ENCODE peak calls at places on chromosomes 11 and 22, in seven cellular contexts. R is A549, T is stomach, X is lower lobe of right lung, H is heart right ventricle, N is AG04450, D is adrenal gland. M is an unnamed sample.

GRCh38 chr11:122686106-122686505 is 30.6 kb downstream of the UBASH3B start:
- DNase-seq in R (no peak), T (no peak), X (no peak), H (no peak), N (no peak), D (no peak), M (no peak)

GRCh38 chr11:77244277-77245014 is 57.0 kb downstream of the GDPD4 start:
- DNase-seq in R (peak), T (no peak), X (no peak), H (no peak), N (no peak), D (no peak), M (no peak)

GRCh38 chr11:35012467-35013191 is 96.2 kb downstream of the PDHX start:
- DNase-seq in R (no peak), T (no peak), X (no peak), H (no peak), N (no peak), D (no peak), M (no peak)

GRCh38 chr11:87137711-87138110 is 100.0 kb downstream of the TMEM135 start:
- DNase-seq in R (no peak), T (no peak), X (no peak), H (no peak), N (peak), D (no peak), M (no peak)

GRCh38 chr11:100981196-100981824 is 148.3 kb downstream of the PGR start:
- DNase-seq in R (no peak), T (no peak), X (no peak), H (no peak), N (no peak), D (peak), M (no peak)

GRCh38 chr22:43946391-43946680 is 8.9 kb upstream of the SAMM50 start:
- DNase-seq in R (peak), T (no peak), X (no peak), H (no peak), N (no peak), D (no peak), M (no peak)

GRCh38 chr11:96074551-96075309 is 150.8 kb upstream of the MTMR2 start:
- DNase-seq in R (no peak), T (no peak), X (no peak), H (no peak), N (no peak), D (no peak), M (no peak)

GRCh38 chr22:41352058-41352457 is 29.7 kb upstream of the TEF start:
- DNase-seq in R (peak), T (no peak), X (no peak), H (no peak), N (no peak), D (no peak), M (no peak)

GRCh38 chr11:69009441-69010211 is 3.4 kb downstream of the MRGPRF start:
- DNase-seq in R (peak), T (no peak), X (peak), H (no peak), N (no peak), D (no peak), M (no peak)

GRCh38 chr11:47617417-47617809 is 23.2 kb upstream of the C1QTNF4 start:
- DNase-seq in R (no peak), T (no peak), X (no peak), H (no peak), N (peak), D (no peak), M (no peak)

GRCh38 chr11:47616726-47617416 is 22.7 kb upstream of the C1QTNF4 start:
- DNase-seq in R (peak), T (no peak), X (no peak), H (peak), N (peak), D (peak), M (peak)

GRCh38 chr11:47611240-47611863 is 17.1 kb upstream of the C1QTNF4 start:
- DNase-seq in R (no peak), T (no peak), X (no peak), H (no peak), N (no peak), D (no peak), M (no peak)

GRCh38 chr11:47609675-47610074 is 15.5 kb upstream of the C1QTNF4 start:
- DNase-seq in R (no peak), T (no peak), X (no peak), H (no peak), N (no peak), D (no peak), M (no peak)

DNA sequence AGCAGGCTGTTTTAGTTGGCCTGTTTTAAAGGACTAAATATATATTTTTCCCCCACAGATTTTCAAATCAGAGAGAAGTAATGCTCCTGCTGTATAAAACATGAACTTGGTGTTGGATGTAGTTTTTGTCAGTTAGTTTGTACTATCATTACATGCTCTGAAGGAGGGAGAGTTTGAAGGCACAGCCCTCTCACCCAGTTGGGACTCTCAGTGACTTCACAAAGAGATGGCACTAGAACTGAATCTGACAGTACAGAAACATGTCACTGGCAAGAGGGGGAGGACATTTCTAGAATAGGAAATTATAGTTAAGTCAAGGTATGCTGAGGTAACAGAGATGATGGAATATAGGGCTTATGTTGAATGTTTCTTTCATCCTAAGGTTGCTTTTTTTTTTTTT is 21.0 kb upstream of the C1QTNF4 start:
- DNase-seq in R (no peak), T (no peak), X (no peak), H (no peak), N (no peak), D (no peak), M (no peak)
- H3K27ac ChIP-seq in R (no peak), T (no peak), X (no peak), H (no peak), N (no peak), D (no peak), M (no peak)

GRCh38 chr11:116932182-116932581 is 94.8 kb upstream of the APOA1 start:
- DNase-seq in R (no peak), T (no peak), X (no peak), H (no peak), N (no peak), D (no peak), M (no peak)
- H3K27ac ChIP-seq in R (no peak), T (peak), X (no peak), H (peak), N (no peak), D (no peak), M (no peak)

GRCh38 chr11:1530686-1531256 is 41.3 kb downstream of the DUSP8 start:
- DNase-seq in R (no peak), T (no peak), X (no peak), H (no peak), N (no peak), D (no peak), M (no peak)
- H3K27ac ChIP-seq in R (no peak), T (no peak), X (no peak), H (peak), N (no peak), D (peak), M (no peak)

GRCh38 chr11:94125408-94126120 is 3.1 kb upstream of the PANX1 start:
- DNase-seq in R (no peak), T (no peak), X (no peak), H (no peak), N (no peak), D (no peak), M (no peak)

GRCh38 chr11:94128171-94128745 is 383 bp upstream of the PANX1 start:
- DNase-seq in R (no peak), T (peak), X (peak), H (no peak), N (no peak), D (no peak), M (no peak)

GRCh38 chr11:94128746-94129504 is at the start of gene PANX1:
- DNase-seq in R (peak), T (peak), X (peak), H (peak), N (peak), D (peak), M (peak)

GRCh38 chr11:94129505-94130335 is 1.1 kb downstream of the PANX1 start:
- DNase-seq in R (no peak), T (no peak), X (no peak), H (peak), N (no peak), D (no peak), M (peak)

DNA sequence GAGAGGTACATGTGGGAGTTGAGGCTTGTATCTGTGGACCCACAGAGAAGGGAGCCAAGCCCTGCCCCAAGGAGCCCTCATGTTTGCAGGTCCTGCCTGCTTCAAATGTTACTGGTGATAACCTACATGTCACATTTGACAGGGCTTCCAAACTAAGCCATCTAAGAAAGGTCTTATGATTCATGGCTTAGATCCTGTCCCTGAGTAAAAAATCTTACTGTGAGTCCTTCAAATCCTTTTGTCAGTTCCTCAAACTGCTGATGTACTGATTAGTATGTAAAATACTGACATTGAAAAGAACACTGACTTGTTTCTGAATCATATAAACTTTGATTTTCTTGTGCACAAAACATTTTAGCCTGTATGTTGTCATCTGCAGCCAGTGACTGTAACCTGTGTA is 1.0 kb upstream of the PANX1 start:
- DNase-seq in R (no peak), T (no peak), X (no peak), H (no peak), N (no peak), D (no peak), M (no peak)
- H3K27ac ChIP-seq in R (peak), T (peak), X (peak), H (peak), N (peak), D (peak), M (peak)

GRCh38 chr11:9639099-9639498 is 24.8 kb upstream of the SWAP70 start:
- DNase-seq in R (no peak), T (peak), X (peak), H (peak), N (no peak), D (peak), M (peak)
- H3K27ac ChIP-seq in R (no peak), T (peak), X (peak), H (peak), N (no peak), D (peak), M (no peak)

GRCh38 chr22:37306494-37306829 is 24.2 kb downstream of the CYTH4 start:
- DNase-seq in R (no peak), T (no peak), X (no peak), H (no peak), N (no peak), D (no peak), M (no peak)

GRCh38 chr22:37309221-37310074 is 27.1 kb downstream of the CYTH4 start:
- DNase-seq in R (no peak), T (no peak), X (no peak), H (no peak), N (no peak), D (no peak), M (no peak)

GRCh38 chr22:37310815-37311595 is 28.7 kb downstream of the CYTH4 start:
- DNase-seq in R (no peak), T (no peak), X (peak), H (no peak), N (no peak), D (peak), M (no peak)

GRCh38 chr22:37310075-37310606 is 27.8 kb downstream of the CYTH4 start:
- DNase-seq in R (no peak), T (no peak), X (no peak), H (no peak), N (no peak), D (no peak), M (no peak)

GRCh38 chr22:37308385-37309200 is 26.3 kb downstream of the CYTH4 start:
- DNase-seq in R (no peak), T (no peak), X (no peak), H (no peak), N (no peak), D (no peak), M (no peak)
- H3K27ac ChIP-seq in R (peak), T (peak), X (peak), H (no peak), N (peak), D (no peak), M (peak)

GRCh38 chr11:46686886-46687810 is 13.3 kb downstream of the ARHGAP1 start:
- DNase-seq in R (no peak), T (no peak), X (peak), H (no peak), N (peak), D (peak), M (no peak)
- H3K27ac ChIP-seq in R (no peak), T (peak), X (peak), H (peak), N (peak), D (peak), M (peak)

GRCh38 chr22:30305519-30305905 is 16.2 kb upstream of the CASTOR1 start:
- DNase-seq in R (no peak), T (peak), X (no peak), H (peak), N (no peak), D (peak), M (peak)

GRCh38 chr22:30302810-30303138 is 13.5 kb upstream of the CASTOR1 start:
- DNase-seq in R (no peak), T (no peak), X (no peak), H (no peak), N (no peak), D (no peak), M (no peak)

GRCh38 chr22:30305906-30306628 is 16.8 kb upstream of the CASTOR1 start:
- DNase-seq in R (no peak), T (no peak), X (no peak), H (no peak), N (no peak), D (no peak), M (peak)

GRCh38 chr22:30306629-30307016 is 17.3 kb upstream of the CASTOR1 start:
- DNase-seq in R (no peak), T (no peak), X (no peak), H (no peak), N (no peak), D (no peak), M (no peak)

DNA sequence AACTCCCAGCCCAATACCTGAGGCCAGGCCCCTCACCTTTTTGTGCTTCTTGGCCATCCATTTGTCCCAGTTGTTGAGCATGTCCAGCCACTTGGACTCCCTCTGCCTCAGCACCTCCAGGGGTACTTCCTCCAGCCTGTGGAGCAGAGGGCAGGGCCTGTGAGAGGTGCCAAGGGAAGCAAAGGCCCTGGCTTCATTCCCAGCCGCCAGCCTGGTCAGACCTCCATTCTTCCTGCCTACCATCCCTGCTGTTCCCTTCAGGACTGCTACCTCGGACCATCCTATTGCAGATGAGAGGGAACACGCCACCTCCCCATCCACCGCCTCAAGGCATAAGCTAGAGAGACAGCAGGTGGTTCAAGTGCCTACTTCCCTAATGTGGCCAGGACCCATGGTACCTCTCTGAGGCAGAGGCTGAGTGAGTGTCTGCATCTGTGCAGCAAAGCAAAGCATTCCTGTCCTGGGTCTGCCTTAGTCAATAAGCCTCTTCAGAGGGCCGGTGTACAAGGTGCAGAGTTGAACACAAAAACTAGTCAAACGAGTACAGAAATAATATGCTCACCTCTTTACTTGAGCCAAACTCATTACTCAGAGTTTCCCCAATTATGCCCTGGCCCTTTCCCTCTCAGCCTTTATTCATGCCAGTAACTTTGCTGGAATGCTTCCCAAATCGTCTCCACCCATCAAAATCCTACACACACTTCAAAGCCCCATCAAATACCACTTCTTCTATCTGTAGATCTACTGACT is 15.4 kb upstream of the CASTOR1 start:
- DNase-seq in R (no peak), T (peak), X (no peak), H (no peak), N (no peak), D (no peak), M (no peak)
- H3K27ac ChIP-seq in R (no peak), T (peak), X (peak), H (peak), N (no peak), D (peak), M (peak)